ENCODE peak calls at places on chromosomes 6 and 20, in eight cellular contexts. Z, F, P, A, X, L, T and I are unnamed samples.
A peak's percentile ranks its signal among the peaks of the same experiment; 100 is the strongest.

GRCh38 chr20:34984756-34985261 is 29.1 kb downstream of the MYH7B start:
- DNase-seq in Z (no peak), F (no peak), P (no peak), A (peak; percentile 50), X (no peak), L (no peak), T (no peak), I (no peak)

GRCh38 chr6:15754035-15754705 is 91.3 kb upstream of the DTNBP1 start:
- DNase-seq in Z (no peak), F (peak; percentile 79), P (no peak), A (no peak), X (no peak), L (no peak), T (no peak), I (no peak)

GRCh38 chr20:50980071-50980681 is 21.6 kb downstream of the MOCS3 start:
- DNase-seq in Z (no peak), F (peak; percentile 87), P (no peak), A (no peak), X (no peak), L (no peak), T (peak; percentile 24), I (no peak)

GRCh38 chr6:142551145-142551811 is 249.5 kb downstream of the ADGRG6 start:
- DNase-seq in Z (peak; percentile 12), F (no peak), P (no peak), A (no peak), X (peak; percentile 12), L (no peak), T (peak; percentile 27), I (peak; percentile 35)

GRCh38 chr6:63553208-63553607 is 19.1 kb upstream of the LOC128125822 start:
- DNase-seq in Z (no peak), F (no peak), P (no peak), A (no peak), X (no peak), L (no peak), T (no peak), I (no peak)

GRCh38 chr6:3900744-3901351 is 51.7 kb downstream of the FAM50B start:
- DNase-seq in Z (no peak), F (no peak), P (no peak), A (no peak), X (no peak), L (no peak), T (no peak), I (no peak)

GRCh38 chr20:18496042-18496441 is 983 bp downstream of the RBBP9 start:
- DNase-seq in Z (no peak), F (no peak), P (no peak), A (no peak), X (no peak), L (no peak), T (no peak), I (no peak)

GRCh38 chr20:56779452-56780143 is 150.5 kb downstream of the TFAP2C start:
- DNase-seq in Z (no peak), F (no peak), P (no peak), A (no peak), X (no peak), L (no peak), T (no peak), I (no peak)

GRCh38 chr6:25585225-25585624 is 66.8 kb upstream of the SCGN start:
- DNase-seq in Z (no peak), F (no peak), P (no peak), A (no peak), X (no peak), L (no peak), T (no peak), I (no peak)

GRCh38 chr20:3539708-3540107 is 68.9 kb downstream of the ATRN start:
- DNase-seq in Z (no peak), F (no peak), P (no peak), A (no peak), X (no peak), L (no peak), T (no peak), I (no peak)

GRCh38 chr20:9829835-9830234 is 9.0 kb downstream of the PAK5 start:
- DNase-seq in Z (no peak), F (no peak), P (no peak), A (no peak), X (no peak), L (peak; percentile 5), T (no peak), I (no peak)

GRCh38 chr20:56801991-56802740 is 173.1 kb downstream of the TFAP2C start:
- DNase-seq in Z (no peak), F (no peak), P (no peak), A (no peak), X (no peak), L (no peak), T (no peak), I (no peak)

GRCh38 chr6:139754898-139755754 is 380.7 kb upstream of the CITED2 start:
- DNase-seq in Z (no peak), F (no peak), P (no peak), A (no peak), X (no peak), L (no peak), T (no peak), I (no peak)

GRCh38 chr6:134373282-134373922 is 55.5 kb upstream of the SGK1 start:
- DNase-seq in Z (no peak), F (no peak), P (peak; percentile 30), A (peak; percentile 63), X (no peak), L (no peak), T (no peak), I (no peak)

GRCh38 chr6:106141441-106142237 is 55.5 kb downstream of the PRDM1 start:
- DNase-seq in Z (no peak), F (no peak), P (no peak), A (no peak), X (no peak), L (no peak), T (peak; percentile 58), I (no peak)

GRCh38 chr20:6611911-6612614 is 155.4 kb upstream of the BMP2 start:
- DNase-seq in Z (no peak), F (no peak), P (no peak), A (no peak), X (no peak), L (no peak), T (no peak), I (no peak)

GRCh38 chr6:129370268-129370916 is 339.6 kb downstream of the ARHGAP18 start:
- DNase-seq in Z (peak; percentile 28), F (peak; percentile 12), P (no peak), A (peak; percentile 33), X (peak; percentile 16), L (peak; percentile 29), T (peak; percentile 40), I (peak; percentile 51)

GRCh38 chr6:56448056-56448455 is 194.6 kb downstream of the DST start:
- DNase-seq in Z (no peak), F (no peak), P (no peak), A (no peak), X (no peak), L (no peak), T (no peak), I (no peak)